ENCODE peak calls at places on chromosomes 7 and 10, in seven cellular contexts. L is fibroblast of mammary gland, K is GM06990, W is endothelial cell of umbilical vein, Y is kidney, I is heart right ventricle, P is testis. X is an unnamed sample.

GRCh38 chr7:104967595-104967994 is 46.4 kb upstream of the KMT2E start:
- DNase-seq in I (no peak), L (peak; percentile 56), K (no peak), Y (no peak), P (no peak), W (no peak), X (no peak)

GRCh38 chr10:77710759-77711682 is 73.4 kb upstream of the KCNMA1 start:
- DNase-seq in W (peak; percentile 73), P (peak; percentile 88), K (peak; percentile 86), I (peak; percentile 59), L (peak; percentile 51), Y (peak; percentile 88), X (no peak)

GRCh38 chr10:7084255-7085005 is 326.4 kb downstream of the SFMBT2 start:
- DNase-seq in I (no peak), W (no peak), K (no peak), P (no peak), L (no peak), Y (no peak), X (no peak)

GRCh38 chr7:75732764-75733630 is 5.7 kb downstream of the HIP1 start:
- DNase-seq in P (no peak), L (peak; percentile 96), K (no peak), Y (peak; percentile 76), W (no peak), I (no peak), X (peak; percentile 63)

GRCh38 chr7:44276571-44277101 is 48.8 kb downstream of the CAMK2B start:
- DNase-seq in K (no peak), I (no peak), L (no peak), P (no peak), Y (peak; percentile 58), W (no peak), X (no peak)

GRCh38 chr7:76318488-76319353 is 16.2 kb downstream of the HSPB1 start:
- DNase-seq in Y (no peak), P (peak; percentile 88), I (peak; percentile 72), W (peak; percentile 77), K (peak; percentile 79), L (peak; percentile 92), X (peak; percentile 86)

GRCh38 chr7:155893176-155893575 is 80.9 kb upstream of the SHH start:
- DNase-seq in P (no peak), K (no peak), L (no peak), W (no peak), Y (no peak), I (no peak), X (no peak)

GRCh38 chr7:24842449-24843241 is 85.4 kb upstream of the GSDME start:
- DNase-seq in Y (no peak), W (peak; percentile 85), K (peak; percentile 31), I (no peak), P (no peak), L (peak; percentile 39), X (no peak)

GRCh38 chr10:127875916-127876315 is 16.8 kb downstream of the CLRN3 start:
- DNase-seq in I (no peak), K (no peak), Y (no peak), P (no peak), W (peak; percentile 11), L (no peak), X (no peak)

GRCh38 chr10:18473424-18474110 is 177.8 kb downstream of the NSUN6 start:
- DNase-seq in I (peak; percentile 69), L (peak; percentile 54), P (peak; percentile 37), W (no peak), Y (no peak), K (no peak), X (no peak)

GRCh38 chr7:44631458-44632115 is 25.2 kb downstream of the OGDH start:
- DNase-seq in W (peak; percentile 72), K (no peak), P (no peak), L (no peak), I (no peak), Y (no peak), X (no peak)

GRCh38 chr7:2063562-2064360 is 169.0 kb downstream of the MAD1L1 start:
- DNase-seq in P (peak; percentile 26), K (no peak), Y (no peak), I (no peak), W (peak; percentile 43), L (peak; percentile 49), X (no peak)

GRCh38 chr7:17912536-17913235 is 27.6 kb downstream of the SNX13 start:
- DNase-seq in K (no peak), I (no peak), P (no peak), Y (no peak), W (no peak), L (no peak), X (no peak)

GRCh38 chr7:137728426-137728825 is 118.3 kb downstream of the DGKI start:
- DNase-seq in I (no peak), L (no peak), W (no peak), P (no peak), Y (no peak), K (no peak), X (no peak)

GRCh38 chr10:122051609-122052385 is 62.8 kb downstream of the TACC2 start:
- DNase-seq in I (peak; percentile 30), W (peak; percentile 77), P (peak; percentile 48), K (no peak), L (peak; percentile 68), Y (no peak), X (peak; percentile 43)

GRCh38 chr7:115217373-115217772 is 295.5 kb downstream of the MDFIC start:
- DNase-seq in P (no peak), W (peak; percentile 22), L (peak; percentile 16), K (no peak), I (no peak), Y (no peak), X (no peak)

GRCh38 chr10:122165914-122166313 is 105.2 kb upstream of the BTBD16 start:
- DNase-seq in L (no peak), P (no peak), Y (peak; percentile 18), W (no peak), K (no peak), I (no peak), X (no peak)

DNA sequence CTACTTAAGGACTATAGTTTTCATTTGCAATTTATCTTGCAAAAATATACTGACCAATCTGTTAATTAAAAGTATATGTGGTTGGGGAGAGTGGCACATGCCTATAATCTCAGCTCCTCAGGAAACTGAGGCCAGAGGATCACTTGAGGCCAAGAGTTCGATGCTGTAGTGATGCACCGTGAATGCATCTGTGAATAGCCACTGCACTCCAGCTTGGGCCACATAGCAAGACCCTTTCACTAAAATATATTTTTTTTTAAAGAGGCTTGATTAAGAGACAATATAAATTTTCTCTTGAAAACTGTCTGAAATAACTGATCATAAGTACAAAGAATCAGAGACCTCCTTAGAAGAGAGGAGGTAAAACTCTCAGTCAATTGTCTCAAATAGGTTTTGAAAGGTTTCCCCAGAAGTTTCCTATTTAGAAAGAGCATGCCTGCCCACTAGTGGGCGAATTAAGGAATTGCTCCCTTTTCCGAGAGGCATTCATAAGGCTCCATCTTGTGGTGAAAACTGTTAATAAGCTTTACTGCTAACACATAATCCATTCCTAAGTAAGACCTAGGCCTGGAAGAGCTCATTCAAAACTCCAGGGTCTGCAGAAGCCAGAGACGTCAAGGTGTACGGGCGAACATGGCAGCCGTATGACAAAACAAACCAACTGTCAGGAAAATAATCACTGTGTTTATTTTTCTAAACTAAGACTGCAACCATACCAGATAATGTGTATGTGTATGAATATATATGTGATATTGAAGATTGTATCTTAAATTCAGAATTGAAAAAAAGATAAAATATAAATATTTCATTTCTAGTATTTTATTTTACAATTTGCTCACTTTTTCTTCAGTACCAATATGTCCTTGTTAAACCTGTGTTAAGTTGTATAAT is 6.8 kb upstream of the TAS2R40 start:
- DNase-seq in P (peak; percentile 72), W (peak; percentile 90), K (peak; percentile 48), I (peak; percentile 56), L (peak; percentile 90), Y (no peak), X (peak; percentile 66)
- TF ChIP-seq CTCF in P (peak; percentile 98), W (peak; percentile 99), K (peak; percentile 99), I (peak; percentile 100), L (peak; percentile 100), Y (peak; percentile 100), X (no peak)

GRCh38 chr10:120940299-120940900 is 89.2 kb downstream of the WDR11 start:
- DNase-seq in I (no peak), K (no peak), L (no peak), W (no peak), Y (no peak), P (no peak), X (no peak)
- TF ChIP-seq CTCF in I (no peak), K (no peak), L (no peak), W (no peak), Y (no peak), P (no peak), X (no peak)

GRCh38 chr10:15426115-15426514 is 55.0 kb upstream of the FAM171A1 start:
- DNase-seq in L (no peak), I (no peak), K (no peak), W (no peak), Y (no peak), P (no peak), X (no peak)

GRCh38 chr10:15430969-15431791 is 60.1 kb upstream of the FAM171A1 start:
- DNase-seq in L (no peak), I (no peak), K (no peak), W (no peak), P (no peak), Y (no peak), X (no peak)

GRCh38 chr10:15426558-15426957 is 55.5 kb upstream of the FAM171A1 start:
- DNase-seq in W (no peak), I (no peak), Y (no peak), L (no peak), K (no peak), P (no peak), X (no peak)

DNA sequence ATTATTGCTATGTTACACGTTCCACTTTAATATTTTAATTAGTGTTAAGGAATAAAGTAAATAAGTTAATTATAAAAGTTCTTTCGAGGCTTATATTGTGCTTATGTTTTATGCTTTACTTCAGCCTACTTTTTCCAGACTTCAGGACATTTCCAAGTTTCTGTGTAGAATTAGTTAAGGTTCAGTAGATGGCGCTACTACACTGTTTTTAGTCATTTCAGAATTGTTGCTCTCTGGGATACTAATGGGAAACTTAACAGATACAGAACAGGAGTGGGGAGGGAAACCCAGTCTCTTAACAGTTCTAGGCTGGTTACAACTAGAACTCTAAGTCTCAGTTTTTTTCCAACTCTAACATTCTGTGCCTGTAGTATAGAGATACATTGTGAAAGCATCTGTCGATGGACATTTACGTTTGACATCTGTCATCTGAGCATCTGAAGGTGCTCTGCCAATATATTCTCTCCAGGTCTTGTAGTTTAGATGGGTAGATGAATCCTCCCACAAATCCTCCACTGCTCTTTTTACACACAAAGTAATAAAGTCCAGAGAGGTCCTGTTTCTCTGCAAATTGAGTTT is 56.8 kb upstream of the FAM171A1 start:
- DNase-seq in L (peak; percentile 66), Y (no peak), I (no peak), K (no peak), P (no peak), W (peak; percentile 67), X (no peak)
- TF ChIP-seq CTCF in L (peak; percentile 62), Y (peak; percentile 65), I (peak; percentile 72), K (peak; percentile 32), P (no peak), W (peak; percentile 36), X (peak; percentile 51)

DNA sequence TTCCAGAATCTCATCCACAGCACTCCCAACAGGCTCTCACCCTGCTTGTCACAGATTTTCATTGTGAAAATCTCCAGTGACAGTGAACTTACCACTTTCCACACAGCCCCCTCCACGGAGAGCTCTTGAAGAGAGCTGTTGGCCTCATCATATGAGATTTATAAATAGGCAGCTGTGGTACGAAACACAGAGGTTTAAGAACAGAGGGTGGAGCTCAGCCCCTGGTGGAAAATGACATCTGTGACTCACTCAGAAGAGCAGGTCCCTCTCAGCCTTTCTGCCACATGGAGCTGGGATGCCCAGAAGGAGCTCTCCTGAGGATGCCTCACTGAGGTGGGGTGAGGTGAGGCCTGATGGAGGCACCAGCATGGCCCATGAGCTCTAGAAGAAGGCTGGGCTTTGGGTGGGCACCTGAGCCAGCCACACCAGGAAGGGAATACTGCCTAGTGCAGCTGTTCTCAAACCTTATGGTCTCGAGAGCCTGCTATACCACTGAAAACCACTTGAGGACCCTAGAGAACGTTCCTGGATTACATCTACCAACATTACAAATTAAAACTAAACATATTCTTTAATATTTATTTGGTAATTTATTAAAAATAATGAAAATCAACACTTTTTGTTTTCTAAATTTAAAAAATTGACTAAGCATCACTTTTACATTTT is 25.8 kb upstream of the EEPD1 start:
- DNase-seq in I (no peak), Y (no peak), P (no peak), K (no peak), W (no peak), L (peak; percentile 51), X (no peak)
- TF ChIP-seq CTCF in I (no peak), Y (no peak), P (no peak), K (no peak), W (no peak), L (peak; percentile 55), X (no peak)